ENCODE peak calls at places on chromosome 13, in eight cellular contexts. One of them, this sample, is unnamed.

GRCh38 chr13:67736646-67737420 is 506.7 kb upstream of the PCDH9 start:
- DNase-seq in HuH-7: peak
- DNase-seq in glutamatergic neuron: peak
- DNase-seq in kidney glomerular epithelial cell: peak
- DNase-seq in ACHN: peak
- DNase-seq in iris pigment epithelial cell: peak
- DNase-seq in astrocyte of the spinal cord: peak
- DNase-seq in T-helper 1 cell: no peak
- DNase-seq in this sample: no peak

GRCh38 chr13:40059540-40060232 is 404.2 kb downstream of the COG6 start:
- DNase-seq in HuH-7: no peak
- DNase-seq in ACHN: no peak
- DNase-seq in T-helper 1 cell: no peak
- DNase-seq in glutamatergic neuron: no peak
- DNase-seq in kidney glomerular epithelial cell: no peak
- DNase-seq in iris pigment epithelial cell: peak
- DNase-seq in astrocyte of the spinal cord: no peak
- DNase-seq in this sample: no peak

GRCh38 chr13:94412870-94413269 is 66.6 kb downstream of the DCT start:
- DNase-seq in glutamatergic neuron: no peak
- DNase-seq in iris pigment epithelial cell: no peak
- DNase-seq in T-helper 1 cell: no peak
- DNase-seq in astrocyte of the spinal cord: no peak
- DNase-seq in HuH-7: no peak
- DNase-seq in ACHN: no peak
- DNase-seq in kidney glomerular epithelial cell: no peak
- DNase-seq in this sample: no peak

GRCh38 chr13:99307648-99308339 is 595 bp upstream of the GPR183 start:
- DNase-seq in HuH-7: no peak
- DNase-seq in iris pigment epithelial cell: peak
- DNase-seq in glutamatergic neuron: no peak
- DNase-seq in T-helper 1 cell: no peak
- DNase-seq in ACHN: peak
- DNase-seq in kidney glomerular epithelial cell: peak
- DNase-seq in astrocyte of the spinal cord: peak
- DNase-seq in this sample: no peak

GRCh38 chr13:109569938-109570711 is 216.3 kb downstream of the IRS2 start:
- DNase-seq in T-helper 1 cell: no peak
- DNase-seq in ACHN: no peak
- DNase-seq in iris pigment epithelial cell: no peak
- DNase-seq in astrocyte of the spinal cord: no peak
- DNase-seq in HuH-7: no peak
- DNase-seq in kidney glomerular epithelial cell: no peak
- DNase-seq in glutamatergic neuron: no peak
- DNase-seq in this sample: no peak

GRCh38 chr13:51105046-51105445 is 6.0 kb downstream of the C13orf42 start:
- DNase-seq in HuH-7: no peak
- DNase-seq in kidney glomerular epithelial cell: no peak
- DNase-seq in ACHN: no peak
- DNase-seq in glutamatergic neuron: no peak
- DNase-seq in iris pigment epithelial cell: no peak
- DNase-seq in T-helper 1 cell: no peak
- DNase-seq in astrocyte of the spinal cord: no peak
- DNase-seq in this sample: no peak

GRCh38 chr13:113774177-113775107 is 15.4 kb downstream of the TMEM255B start:
- DNase-seq in ACHN: peak
- DNase-seq in astrocyte of the spinal cord: peak
- DNase-seq in T-helper 1 cell: no peak
- DNase-seq in HuH-7: no peak
- DNase-seq in glutamatergic neuron: no peak
- DNase-seq in iris pigment epithelial cell: peak
- DNase-seq in kidney glomerular epithelial cell: no peak
- DNase-seq in this sample: no peak

GRCh38 chr13:51158923-51159322 is 47.8 kb upstream of the C13orf42 start:
- DNase-seq in glutamatergic neuron: no peak
- DNase-seq in astrocyte of the spinal cord: no peak
- DNase-seq in ACHN: no peak
- DNase-seq in kidney glomerular epithelial cell: no peak
- DNase-seq in HuH-7: no peak
- DNase-seq in iris pigment epithelial cell: peak
- DNase-seq in T-helper 1 cell: no peak
- DNase-seq in this sample: no peak

GRCh38 chr13:112168771-112169170 is 101.8 kb downstream of the SOX1 start:
- DNase-seq in astrocyte of the spinal cord: no peak
- DNase-seq in ACHN: no peak
- DNase-seq in iris pigment epithelial cell: no peak
- DNase-seq in HuH-7: no peak
- DNase-seq in glutamatergic neuron: no peak
- DNase-seq in kidney glomerular epithelial cell: no peak
- DNase-seq in T-helper 1 cell: no peak
- DNase-seq in this sample: no peak

GRCh38 chr13:61414136-61414535 is 1.5 kb downstream of the PCDH20 start:
- DNase-seq in kidney glomerular epithelial cell: peak
- DNase-seq in HuH-7: no peak
- DNase-seq in astrocyte of the spinal cord: no peak
- DNase-seq in T-helper 1 cell: no peak
- DNase-seq in iris pigment epithelial cell: no peak
- DNase-seq in glutamatergic neuron: no peak
- DNase-seq in ACHN: peak
- DNase-seq in this sample: no peak

This sample was measured in natural killer cell treated with Interleukin-12 subunit alpha and Interleukin-12 subunit beta and Interleukin-15 and Interleukin-18, amount 100 ng/mL, for 72 hours.